ENCODE peak calls at places on chromosomes 13 and 19, in six cellular contexts. One of them, this sample, is unnamed.

GRCh38 chr19:31249217-31249616 is 100.0 kb downstream of the TSHZ3 start:
- DNase-seq in astrocyte: no peak
- DNase-seq in SK-N-SH: no peak
- DNase-seq in kidney epithelial cell: no peak
- DNase-seq in GM12864: no peak
- DNase-seq in right lobe of liver: no peak
- DNase-seq in this sample: no peak

GRCh38 chr13:58994778-58995177 is 1169.0 kb downstream of the DIAPH3 start:
- DNase-seq in GM12864: no peak
- DNase-seq in kidney epithelial cell: no peak
- DNase-seq in right lobe of liver: no peak
- DNase-seq in SK-N-SH: no peak
- DNase-seq in astrocyte: no peak
- DNase-seq in this sample: no peak

GRCh38 chr13:28805193-28805819 is 14.8 kb upstream of the MTUS2 start:
- DNase-seq in astrocyte: no peak
- DNase-seq in GM12864: no peak
- DNase-seq in kidney epithelial cell: no peak
- DNase-seq in right lobe of liver: peak
- DNase-seq in SK-N-SH: peak
- DNase-seq in this sample: peak

GRCh38 chr19:10390652-10391286 is 10.4 kb upstream of the TYK2 start:
- DNase-seq in GM12864: no peak
- DNase-seq in kidney epithelial cell: no peak
- DNase-seq in astrocyte: peak
- DNase-seq in SK-N-SH: peak
- DNase-seq in right lobe of liver: peak
- DNase-seq in this sample: peak

GRCh38 chr13:23671367-23671766 is 101.2 kb downstream of the TNFRSF19 start:
- DNase-seq in SK-N-SH: no peak
- DNase-seq in astrocyte: peak
- DNase-seq in GM12864: no peak
- DNase-seq in right lobe of liver: no peak
- DNase-seq in kidney epithelial cell: no peak
- DNase-seq in this sample: no peak

GRCh38 chr13:112842343-112842856 is 126.6 kb upstream of the MCF2L start:
- DNase-seq in kidney epithelial cell: no peak
- DNase-seq in SK-N-SH: no peak
- DNase-seq in astrocyte: peak
- DNase-seq in right lobe of liver: no peak
- DNase-seq in GM12864: no peak
- DNase-seq in this sample: no peak

GRCh38 chr19:9523885-9524474 is 14.5 kb downstream of the ZNF426 start:
- DNase-seq in astrocyte: no peak
- DNase-seq in SK-N-SH: no peak
- DNase-seq in right lobe of liver: no peak
- DNase-seq in GM12864: no peak
- DNase-seq in kidney epithelial cell: no peak
- DNase-seq in this sample: peak

GRCh38 chr19:289651-290538 is 1.3 kb downstream of the PLPP2 start:
- DNase-seq in SK-N-SH: peak
- DNase-seq in astrocyte: peak
- DNase-seq in GM12864: no peak
- DNase-seq in kidney epithelial cell: peak
- DNase-seq in right lobe of liver: no peak
- DNase-seq in this sample: peak

GRCh38 chr13:67635754-67636153 is 405.6 kb upstream of the PCDH9 start:
- DNase-seq in GM12864: no peak
- DNase-seq in right lobe of liver: no peak
- DNase-seq in kidney epithelial cell: no peak
- DNase-seq in astrocyte: no peak
- DNase-seq in SK-N-SH: no peak
- DNase-seq in this sample: no peak

GRCh38 chr13:94660695-94661324 is 51.5 kb downstream of the SOX21 start:
- DNase-seq in GM12864: no peak
- DNase-seq in SK-N-SH: peak
- DNase-seq in right lobe of liver: no peak
- DNase-seq in astrocyte: peak
- DNase-seq in kidney epithelial cell: no peak
- DNase-seq in this sample: peak

GRCh38 chr19:8482696-8483095 is 19.7 kb downstream of the PRAM1 start:
- DNase-seq in GM12864: no peak
- DNase-seq in astrocyte: no peak
- DNase-seq in right lobe of liver: no peak
- DNase-seq in kidney epithelial cell: no peak
- DNase-seq in SK-N-SH: no peak
- DNase-seq in this sample: no peak

GRCh38 chr13:29496241-29496712 is 99.2 kb downstream of the SLC7A1 start:
- DNase-seq in SK-N-SH: no peak
- DNase-seq in astrocyte: no peak
- DNase-seq in GM12864: peak
- DNase-seq in right lobe of liver: no peak
- DNase-seq in kidney epithelial cell: no peak
- DNase-seq in this sample: no peak

GRCh38 chr19:51099070-51099382 is 9.2 kb downstream of the CTU1 start:
- DNase-seq in kidney epithelial cell: no peak
- DNase-seq in astrocyte: no peak
- DNase-seq in GM12864: no peak
- DNase-seq in right lobe of liver: no peak
- DNase-seq in SK-N-SH: no peak
- DNase-seq in this sample: no peak

GRCh38 chr19:51097796-51098195 is 10.4 kb downstream of the CTU1 start:
- DNase-seq in kidney epithelial cell: no peak
- DNase-seq in SK-N-SH: no peak
- DNase-seq in right lobe of liver: no peak
- DNase-seq in GM12864: no peak
- DNase-seq in astrocyte: no peak
- DNase-seq in this sample: no peak

GRCh38 chr19:51096473-51097165 is 11.6 kb downstream of the CTU1 start:
- DNase-seq in GM12864: no peak
- DNase-seq in kidney epithelial cell: no peak
- DNase-seq in SK-N-SH: no peak
- DNase-seq in astrocyte: no peak
- DNase-seq in right lobe of liver: no peak
- DNase-seq in this sample: no peak

GRCh38 chr19:51098366-51099069 is 9.7 kb downstream of the CTU1 start:
- DNase-seq in kidney epithelial cell: no peak
- DNase-seq in astrocyte: no peak
- DNase-seq in GM12864: no peak
- DNase-seq in SK-N-SH: no peak
- DNase-seq in right lobe of liver: no peak
- DNase-seq in this sample: no peak

DNA sequence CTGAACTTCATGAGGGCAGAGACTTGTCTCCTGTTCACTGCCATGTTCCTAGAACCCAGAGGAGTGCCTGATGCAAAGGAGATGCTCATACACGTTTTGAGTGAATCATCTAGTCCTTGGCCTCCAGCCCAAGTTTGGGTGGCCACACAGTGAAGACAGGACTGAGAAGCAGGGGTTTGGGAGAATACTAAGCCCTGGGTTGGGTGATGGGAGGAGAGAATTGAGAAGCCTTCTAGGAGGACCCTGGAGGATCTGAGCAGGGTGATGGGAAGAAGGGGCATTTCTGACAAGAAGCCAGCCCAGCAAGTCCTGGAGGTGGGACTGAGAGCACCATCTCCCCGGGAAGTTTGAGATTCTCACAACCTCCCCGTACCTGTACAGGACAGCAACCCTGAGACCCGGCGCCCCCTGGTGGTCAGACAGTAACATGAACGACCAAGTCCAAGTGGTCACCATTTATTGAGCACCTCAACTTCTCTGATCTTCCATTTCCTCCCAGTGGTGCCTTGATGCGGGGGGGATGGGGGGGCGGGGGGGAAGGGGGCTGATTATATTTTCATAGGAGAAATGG is 11.0 kb downstream of the CTU1 start:
- DNase-seq in GM12864: peak
- DNase-seq in kidney epithelial cell: no peak
- DNase-seq in right lobe of liver: peak
- DNase-seq in SK-N-SH: peak
- DNase-seq in astrocyte: peak
- DNase-seq in this sample: peak
- TF ChIP-seq CTCF in GM12864: peak
- TF ChIP-seq CTCF in kidney epithelial cell: peak
- TF ChIP-seq CTCF in right lobe of liver: peak
- TF ChIP-seq CTCF in SK-N-SH: peak
- TF ChIP-seq CTCF in astrocyte: peak
- TF ChIP-seq CTCF in this sample: peak

GRCh38 chr19:35931874-35932202 is 4.3 kb upstream of the LRFN3 start:
- DNase-seq in SK-N-SH: no peak
- DNase-seq in GM12864: no peak
- DNase-seq in kidney epithelial cell: no peak
- DNase-seq in right lobe of liver: no peak
- DNase-seq in astrocyte: no peak
- DNase-seq in this sample: no peak
- TF ChIP-seq CTCF in SK-N-SH: no peak
- TF ChIP-seq CTCF in GM12864: no peak
- TF ChIP-seq CTCF in kidney epithelial cell: no peak
- TF ChIP-seq CTCF in right lobe of liver: peak
- TF ChIP-seq CTCF in astrocyte: no peak
- TF ChIP-seq CTCF in this sample: no peak

DNA sequence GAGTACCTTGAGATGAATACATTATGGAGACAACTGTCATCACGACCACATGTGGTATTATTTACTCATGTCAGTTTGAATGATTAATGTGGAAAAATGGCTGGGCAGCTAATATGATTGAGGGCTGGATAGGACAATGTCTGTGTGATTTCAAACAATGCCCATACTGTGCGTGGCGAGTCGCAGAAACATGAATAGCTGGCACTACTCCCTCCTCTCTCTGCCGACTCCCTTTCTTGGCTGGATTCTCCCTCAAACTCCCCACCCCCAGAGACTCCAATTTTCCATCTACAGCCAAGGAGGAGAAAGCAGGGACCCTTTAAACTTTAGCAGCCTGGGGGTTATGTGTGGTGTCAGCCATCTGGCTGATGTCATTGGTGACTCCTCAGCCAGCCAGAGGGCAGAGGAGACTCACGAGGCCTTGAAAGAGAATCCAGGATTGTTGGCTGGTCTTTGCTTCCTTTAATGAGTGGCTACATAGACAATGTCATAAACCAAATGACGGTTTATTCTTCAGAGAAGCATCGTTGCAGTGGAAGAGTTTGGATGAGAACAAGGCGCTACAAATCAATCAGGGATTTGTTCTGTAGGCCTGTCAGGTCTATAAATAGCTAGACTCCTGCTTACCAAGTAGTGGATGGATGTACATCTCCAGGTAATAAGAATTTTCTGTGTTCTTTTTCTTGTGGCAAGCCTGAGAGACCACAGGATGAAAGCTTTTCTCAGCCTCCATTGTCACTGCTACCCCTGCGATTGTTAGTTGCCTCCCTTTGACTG is 165.6 kb downstream of the DLEU7 start:
- DNase-seq in kidney epithelial cell: no peak
- DNase-seq in astrocyte: peak
- DNase-seq in SK-N-SH: no peak
- DNase-seq in GM12864: no peak
- DNase-seq in right lobe of liver: no peak
- DNase-seq in this sample: peak
- TF ChIP-seq CTCF in kidney epithelial cell: no peak
- TF ChIP-seq CTCF in astrocyte: no peak
- TF ChIP-seq CTCF in SK-N-SH: no peak
- TF ChIP-seq CTCF in GM12864: no peak
- TF ChIP-seq CTCF in right lobe of liver: no peak
- TF ChIP-seq CTCF in this sample: no peak

GRCh38 chr13:42048625-42049453 is at the start of gene DGKH:
- DNase-seq in right lobe of liver: peak
- DNase-seq in SK-N-SH: peak
- DNase-seq in kidney epithelial cell: no peak
- DNase-seq in astrocyte: peak
- DNase-seq in GM12864: no peak
- DNase-seq in this sample: peak
- TF ChIP-seq CTCF in right lobe of liver: peak
- TF ChIP-seq CTCF in SK-N-SH: peak
- TF ChIP-seq CTCF in kidney epithelial cell: no peak
- TF ChIP-seq CTCF in astrocyte: no peak
- TF ChIP-seq CTCF in GM12864: no peak
- TF ChIP-seq CTCF in this sample: peak